ENCODE peak calls at places on chromosomes 16 and 17, in four cellular contexts. One of them, this sample, is unnamed.

GRCh38 chr17:31745964-31746650 is 112.9 kb downstream of the COPRS start:
- DNase-seq in effector memory CD4-positive, alpha-beta T cell: no peak
- DNase-seq in sigmoid colon: no peak
- DNase-seq in fibroblast of lung: no peak
- DNase-seq in this sample: no peak

GRCh38 chr16:878071-878784 is 77.7 kb upstream of the GNG13 start:
- DNase-seq in fibroblast of lung: peak; percentile 62
- DNase-seq in sigmoid colon: peak; percentile 49
- DNase-seq in effector memory CD4-positive, alpha-beta T cell: no peak
- DNase-seq in this sample: no peak

GRCh38 chr17:50055055-50055425 is 870 bp upstream of the ITGA3 start:
- DNase-seq in sigmoid colon: no peak
- DNase-seq in effector memory CD4-positive, alpha-beta T cell: no peak
- DNase-seq in fibroblast of lung: no peak
- DNase-seq in this sample: peak; percentile 72

GRCh38 chr17:65434251-65434650 is 127.2 kb downstream of the AXIN2 start:
- DNase-seq in sigmoid colon: no peak
- DNase-seq in effector memory CD4-positive, alpha-beta T cell: no peak
- DNase-seq in fibroblast of lung: peak; percentile 27
- DNase-seq in this sample: no peak

GRCh38 chr17:36691606-36692005 is 90.2 kb downstream of the MRM1 start:
- DNase-seq in sigmoid colon: no peak
- DNase-seq in effector memory CD4-positive, alpha-beta T cell: no peak
- DNase-seq in fibroblast of lung: no peak
- DNase-seq in this sample: no peak

GRCh38 chr16:4788910-4789309 is 765 bp upstream of the SEPTIN12 start:
- DNase-seq in effector memory CD4-positive, alpha-beta T cell: no peak
- DNase-seq in sigmoid colon: no peak
- DNase-seq in fibroblast of lung: no peak
- DNase-seq in this sample: no peak

GRCh38 chr16:3793161-3793576 is 75.8 kb upstream of the TRAP1 start:
- DNase-seq in sigmoid colon: peak; percentile 73
- DNase-seq in effector memory CD4-positive, alpha-beta T cell: no peak
- DNase-seq in fibroblast of lung: peak; percentile 24
- DNase-seq in this sample: no peak

GRCh38 chr17:76087531-76087930 is 8.5 kb downstream of the ZACN start:
- DNase-seq in sigmoid colon: no peak
- DNase-seq in fibroblast of lung: no peak
- DNase-seq in effector memory CD4-positive, alpha-beta T cell: no peak
- DNase-seq in this sample: no peak

GRCh38 chr17:28381141-28381825 is 9.8 kb downstream of the SARM1 start:
- DNase-seq in sigmoid colon: no peak
- DNase-seq in fibroblast of lung: no peak
- DNase-seq in effector memory CD4-positive, alpha-beta T cell: no peak
- DNase-seq in this sample: no peak

GRCh38 chr16:28291651-28292626 is at the start of gene SBK1:
- DNase-seq in sigmoid colon: peak; percentile 76
- DNase-seq in fibroblast of lung: peak; percentile 64
- DNase-seq in effector memory CD4-positive, alpha-beta T cell: peak; percentile 72
- DNase-seq in this sample: peak; percentile 71

GRCh38 chr17:50903604-50904521 is 37.7 kb upstream of the TOB1 start:
- DNase-seq in effector memory CD4-positive, alpha-beta T cell: peak; percentile 52
- DNase-seq in fibroblast of lung: peak; percentile 62
- DNase-seq in sigmoid colon: no peak
- DNase-seq in this sample: no peak

DNA sequence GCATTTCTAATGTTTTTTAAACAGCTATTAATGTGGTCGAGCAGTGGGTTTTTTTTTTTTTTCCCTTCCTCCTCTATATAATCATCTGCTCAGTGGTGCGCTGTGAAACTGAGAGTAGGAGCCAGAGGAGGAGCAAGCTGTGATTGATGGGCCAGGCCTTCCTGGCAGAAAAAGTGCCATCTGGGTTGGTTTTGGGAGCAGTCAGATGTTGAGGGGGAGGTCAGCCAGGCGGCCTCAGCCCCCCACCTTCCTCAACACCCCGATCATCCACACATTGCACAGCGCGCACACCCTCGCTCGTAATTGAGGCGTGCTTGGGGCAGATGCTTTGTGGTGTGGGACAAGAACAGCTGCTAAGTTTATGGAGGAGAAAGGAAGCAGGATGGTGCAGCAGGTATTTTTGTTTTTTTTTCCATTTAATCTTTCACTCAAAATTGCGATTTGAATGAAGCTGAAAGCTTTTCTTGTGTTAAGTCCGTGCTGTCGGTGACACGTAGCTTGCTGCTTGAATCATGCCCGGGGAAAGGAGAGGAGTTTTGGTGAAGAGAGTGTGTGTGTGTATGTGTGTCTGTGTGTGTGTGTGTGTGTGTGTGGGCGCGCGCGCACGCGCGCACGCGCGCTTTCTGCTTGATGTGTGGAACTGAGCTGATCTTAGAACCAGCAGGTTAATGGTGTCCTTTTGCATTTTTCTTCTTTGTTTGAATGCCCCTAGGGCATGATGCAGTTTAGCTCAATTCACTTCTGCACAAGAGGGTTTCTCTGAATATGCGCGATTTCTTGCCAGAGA is 177.5 kb downstream of the RBFOX1 start:
- DNase-seq in effector memory CD4-positive, alpha-beta T cell: no peak
- DNase-seq in sigmoid colon: no peak
- DNase-seq in fibroblast of lung: no peak
- DNase-seq in this sample: no peak
- H3K27ac ChIP-seq in effector memory CD4-positive, alpha-beta T cell: no peak overlapping the region
- H3K27ac ChIP-seq in sigmoid colon: no peak overlapping the region
- H3K27ac ChIP-seq in fibroblast of lung: no peak overlapping the region
- H3K27ac ChIP-seq in this sample: no peak overlapping the region

DNA sequence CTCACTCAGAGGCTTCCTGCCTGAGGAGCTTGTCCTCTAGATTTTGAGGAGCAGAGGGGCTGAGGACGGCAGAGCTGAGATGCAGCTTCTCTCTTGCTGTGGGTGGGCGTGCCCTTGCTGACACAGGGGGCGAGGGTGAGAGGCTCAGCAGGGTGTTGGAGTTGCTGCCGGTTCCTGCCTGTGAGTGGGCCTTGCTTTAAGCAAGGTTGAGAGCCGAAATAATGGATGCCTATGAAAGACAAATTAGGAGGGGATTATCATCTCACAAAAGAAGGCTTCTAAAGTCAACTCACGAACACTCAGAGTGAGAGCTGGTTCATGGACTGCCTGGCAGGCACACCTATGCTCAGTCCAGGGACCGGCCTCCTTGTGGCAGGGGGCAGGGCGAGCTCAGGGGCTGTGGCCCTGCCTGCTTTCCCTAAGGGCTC is 215.6 kb downstream of the MSI2 start:
- DNase-seq in fibroblast of lung: no peak
- DNase-seq in effector memory CD4-positive, alpha-beta T cell: no peak
- DNase-seq in sigmoid colon: no peak
- DNase-seq in this sample: peak; percentile 68
- H3K27ac ChIP-seq in fibroblast of lung: no peak overlapping the region
- H3K27ac ChIP-seq in effector memory CD4-positive, alpha-beta T cell: no peak overlapping the region
- H3K27ac ChIP-seq in sigmoid colon: no peak overlapping the region
- H3K27ac ChIP-seq in this sample: peak overlapping the region; percentile 61

GRCh38 chr17:1737531-1738291 is 5.0 kb upstream of the SERPINF2 start:
- DNase-seq in sigmoid colon: no peak
- DNase-seq in effector memory CD4-positive, alpha-beta T cell: no peak
- DNase-seq in fibroblast of lung: no peak
- DNase-seq in this sample: no peak
- H3K27ac ChIP-seq in sigmoid colon: no peak overlapping the region
- H3K27ac ChIP-seq in effector memory CD4-positive, alpha-beta T cell: peak overlapping the region; percentile 33
- H3K27ac ChIP-seq in fibroblast of lung: no peak overlapping the region
- H3K27ac ChIP-seq in this sample: no peak overlapping the region

DNA sequence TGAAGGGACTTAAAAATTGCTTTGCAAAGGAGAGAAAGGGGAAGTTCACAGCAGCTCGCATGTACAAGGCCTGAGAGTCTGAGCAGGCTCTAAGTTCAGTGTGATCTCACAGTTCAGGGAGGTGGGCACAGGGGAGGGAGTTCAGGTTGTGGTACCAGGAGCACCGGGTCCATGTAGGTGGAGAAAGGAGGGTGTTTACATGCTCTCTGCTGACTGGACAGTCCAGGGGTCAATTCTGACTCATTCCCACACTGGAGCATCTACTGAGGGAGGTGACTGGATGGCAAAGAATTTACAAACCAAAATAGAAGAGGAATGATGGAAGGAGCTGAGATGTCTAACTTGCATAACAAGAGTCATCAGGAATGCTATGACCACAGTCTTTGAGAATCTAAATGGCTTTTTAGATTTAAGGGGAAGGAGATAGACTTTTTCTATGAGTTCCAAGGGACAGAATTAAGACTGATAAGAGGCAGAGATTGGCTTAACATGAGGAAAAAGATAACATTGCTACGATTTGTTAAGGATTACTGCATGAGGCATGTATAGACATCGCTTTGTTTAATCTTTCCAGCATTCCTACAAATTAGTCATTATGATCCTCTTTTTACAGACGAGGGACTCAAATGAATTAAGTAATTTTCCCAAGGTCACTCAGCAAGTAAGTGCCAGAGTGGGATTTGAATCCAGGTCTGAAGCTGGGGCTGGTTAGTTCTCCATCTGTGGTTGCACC is 29.9 kb downstream of the MIS12 start:
- DNase-seq in fibroblast of lung: peak; percentile 99
- DNase-seq in sigmoid colon: no peak
- DNase-seq in effector memory CD4-positive, alpha-beta T cell: no peak
- DNase-seq in this sample: no peak
- H3K27ac ChIP-seq in fibroblast of lung: peak overlapping the region; percentile 70
- H3K27ac ChIP-seq in sigmoid colon: peak overlapping the region; percentile 40
- H3K27ac ChIP-seq in effector memory CD4-positive, alpha-beta T cell: no peak overlapping the region
- H3K27ac ChIP-seq in this sample: no peak overlapping the region

DNA sequence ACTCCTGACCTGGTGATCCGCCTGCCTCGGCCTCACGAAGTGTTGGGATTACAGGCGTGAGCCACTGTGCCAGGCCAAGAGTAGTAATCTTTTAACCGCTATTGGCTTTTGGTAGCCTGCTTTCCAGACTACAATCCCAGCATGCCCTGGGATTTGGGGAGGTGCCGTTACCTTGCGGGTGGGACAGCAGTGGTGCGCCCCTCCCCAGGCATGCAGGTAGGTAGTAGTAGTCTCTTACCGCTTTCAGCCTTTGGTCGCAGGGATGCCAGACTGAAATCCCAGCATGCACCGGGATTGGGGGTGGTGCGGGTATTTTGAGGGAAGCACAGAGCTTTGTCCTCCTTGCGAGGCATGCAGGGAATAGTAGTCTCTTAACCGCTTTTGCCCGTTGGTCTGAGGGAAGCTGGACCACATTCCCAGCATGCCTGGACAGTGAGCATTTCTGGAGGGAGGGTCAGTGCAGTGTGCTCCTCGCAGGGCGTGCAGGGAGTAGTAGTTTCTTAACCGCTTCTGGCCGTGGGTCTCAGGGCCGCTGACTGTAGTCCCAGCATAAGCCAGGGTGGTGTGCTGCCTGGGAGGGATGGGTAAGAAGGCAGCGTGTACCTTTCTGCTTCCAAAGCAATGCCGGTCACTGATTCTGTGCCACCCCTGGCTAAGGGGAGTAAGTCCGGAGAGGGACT is 1686.8 kb downstream of the TP53TG3F start:
- DNase-seq in effector memory CD4-positive, alpha-beta T cell: no peak
- DNase-seq in sigmoid colon: no peak
- DNase-seq in fibroblast of lung: no peak
- DNase-seq in this sample: no peak
- H3K27ac ChIP-seq in effector memory CD4-positive, alpha-beta T cell: no peak overlapping the region
- H3K27ac ChIP-seq in sigmoid colon: no peak overlapping the region
- H3K27ac ChIP-seq in fibroblast of lung: no peak overlapping the region
- H3K27ac ChIP-seq in this sample: no peak overlapping the region

GRCh38 chr17:16568541-16569357 is at the start of gene ZNF287:
- DNase-seq in effector memory CD4-positive, alpha-beta T cell: peak; percentile 85
- DNase-seq in fibroblast of lung: peak; percentile 84
- DNase-seq in sigmoid colon: peak; percentile 97
- DNase-seq in this sample: peak; percentile 94
- H3K27ac ChIP-seq in effector memory CD4-positive, alpha-beta T cell: no peak within 1 kb of the TSS
- H3K27ac ChIP-seq in fibroblast of lung: peak within 1 kb of the TSS; percentile 24
- H3K27ac ChIP-seq in sigmoid colon: peak within 1 kb of the TSS; percentile 84
- H3K27ac ChIP-seq in this sample: peak within 1 kb of the TSS; percentile 24

GRCh38 chr16:64469906-64470702 is 651.8 kb downstream of the CDH11 start:
- DNase-seq in fibroblast of lung: no peak
- DNase-seq in sigmoid colon: no peak
- DNase-seq in effector memory CD4-positive, alpha-beta T cell: no peak
- DNase-seq in this sample: no peak
- H3K27ac ChIP-seq in fibroblast of lung: no peak overlapping the region
- H3K27ac ChIP-seq in sigmoid colon: no peak overlapping the region
- H3K27ac ChIP-seq in effector memory CD4-positive, alpha-beta T cell: no peak overlapping the region
- H3K27ac ChIP-seq in this sample: no peak overlapping the region